ENCODE peak calls at places on chromosomes 13 and 19, in six cellular contexts. One of them, this sample, is unnamed.

GRCh38 chr19:29943615-29944014 is 1.6 kb downstream of the URI1 start:
- DNase-seq in SK-N-SH: no peak
- DNase-seq in HepG2: no peak
- DNase-seq in H1: no peak
- DNase-seq in K562: no peak
- DNase-seq in GM12878: no peak
- DNase-seq in this sample: no peak

GRCh38 chr13:42041017-42041683 is 7.3 kb upstream of the DGKH start:
- DNase-seq in SK-N-SH: peak; percentile 76
- DNase-seq in HepG2: no peak
- DNase-seq in H1: no peak
- DNase-seq in K562: peak; percentile 22
- DNase-seq in GM12878: peak; percentile 11
- DNase-seq in this sample: peak; percentile 46

GRCh38 chr13:50991624-50992610 is 82.3 kb downstream of the RNASEH2B start:
- DNase-seq in SK-N-SH: no peak
- DNase-seq in HepG2: no peak
- DNase-seq in H1: no peak
- DNase-seq in K562: no peak
- DNase-seq in GM12878: peak; percentile 23
- DNase-seq in this sample: peak; percentile 36

GRCh38 chr19:42066075-42066754 is 3.8 kb downstream of the GRIK5 start:
- DNase-seq in SK-N-SH: peak; percentile 97
- DNase-seq in HepG2: no peak
- DNase-seq in H1: peak; percentile 29
- DNase-seq in K562: peak; percentile 83
- DNase-seq in GM12878: no peak
- DNase-seq in this sample: no peak

GRCh38 chr13:29815336-29815735 is 35.1 kb downstream of the UBL3 start:
- DNase-seq in SK-N-SH: no peak
- DNase-seq in HepG2: no peak
- DNase-seq in H1: no peak
- DNase-seq in K562: no peak
- DNase-seq in GM12878: no peak
- DNase-seq in this sample: no peak

GRCh38 chr13:38981096-38981495 is 9.5 kb downstream of the STOML3 start:
- DNase-seq in SK-N-SH: no peak
- DNase-seq in HepG2: no peak
- DNase-seq in H1: no peak
- DNase-seq in K562: no peak
- DNase-seq in GM12878: no peak
- DNase-seq in this sample: no peak

GRCh38 chr13:109408596-109409382 is 377.6 kb downstream of the IRS2 start:
- DNase-seq in SK-N-SH: no peak
- DNase-seq in HepG2: no peak
- DNase-seq in H1: no peak
- DNase-seq in K562: no peak
- DNase-seq in GM12878: no peak
- DNase-seq in this sample: no peak

GRCh38 chr19:45526143-45526542 is 18.9 kb downstream of the VASP start:
- DNase-seq in SK-N-SH: peak; percentile 91
- DNase-seq in HepG2: peak; percentile 78
- DNase-seq in H1: peak; percentile 61
- DNase-seq in K562: peak; percentile 81
- DNase-seq in GM12878: no peak
- DNase-seq in this sample: no peak

GRCh38 chr19:46579286-46579944 is 21.7 kb upstream of the CALM3 start:
- DNase-seq in SK-N-SH: peak; percentile 64
- DNase-seq in HepG2: no peak
- DNase-seq in H1: no peak
- DNase-seq in K562: no peak
- DNase-seq in GM12878: no peak
- DNase-seq in this sample: no peak
- TF ChIP-seq CTCF in SK-N-SH: peak; percentile 53
- TF ChIP-seq CTCF in HepG2: no peak
- TF ChIP-seq CTCF in H1: peak; percentile 76
- TF ChIP-seq CTCF in K562: no peak
- TF ChIP-seq CTCF in GM12878: no peak
- TF ChIP-seq CTCF in this sample: peak; percentile 37

DNA sequence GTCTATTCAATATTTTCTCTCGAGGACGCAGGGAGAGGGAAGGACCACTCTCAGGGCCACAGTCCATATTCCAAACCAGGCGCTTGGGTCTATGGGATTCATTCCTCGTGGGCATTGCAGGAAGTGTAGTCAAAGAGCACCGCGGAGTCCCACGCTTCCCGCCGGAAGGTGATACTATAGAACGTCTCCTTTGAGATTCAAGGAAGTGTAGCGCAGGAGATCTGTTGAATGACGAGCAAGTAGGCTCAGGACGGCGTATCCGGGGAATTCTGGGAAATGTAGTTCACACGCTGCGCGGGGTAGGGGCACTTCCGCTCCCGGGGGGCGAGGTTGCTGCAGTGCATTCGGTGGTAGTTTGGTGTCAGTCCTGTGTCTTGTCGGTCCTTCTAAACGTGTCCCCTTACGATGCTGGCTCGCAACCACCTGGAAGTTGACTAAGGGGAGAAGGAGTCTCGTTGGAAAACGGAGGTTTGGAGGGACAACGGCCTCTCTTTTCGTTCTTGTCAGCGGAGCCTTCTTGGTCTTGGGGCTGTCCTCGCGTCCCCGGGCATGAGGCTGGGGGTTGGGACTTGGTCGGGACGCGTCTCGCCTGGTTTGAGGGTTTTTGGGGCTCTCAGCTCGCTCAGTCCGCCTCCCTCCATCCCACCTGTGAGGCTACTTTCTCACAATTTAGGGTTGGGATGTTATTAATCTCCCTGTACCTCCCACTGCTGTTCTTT is at the start of gene ZNF284:
- DNase-seq in SK-N-SH: peak; percentile 86
- DNase-seq in HepG2: peak; percentile 84
- DNase-seq in H1: peak; percentile 69
- DNase-seq in K562: peak; percentile 67
- DNase-seq in GM12878: peak; percentile 78
- DNase-seq in this sample: peak; percentile 93
- H3K27me3 ChIP-seq in SK-N-SH: no peaks in the 10 kb centered on the region
- H3K27me3 ChIP-seq in HepG2: no peaks in the 10 kb centered on the region
- H3K27me3 ChIP-seq in H1: peaks cover 5% of the 10 kb centered on the region
- H3K27me3 ChIP-seq in K562: no peaks in the 10 kb centered on the region
- H3K27me3 ChIP-seq in GM12878: no peaks in the 10 kb centered on the region
- H3K27me3 ChIP-seq in this sample: no peaks in the 10 kb centered on the region

GRCh38 chr19:2033115-2033824 is 17.8 kb upstream of the BTBD2 start:
- DNase-seq in SK-N-SH: no peak
- DNase-seq in HepG2: no peak
- DNase-seq in H1: no peak
- DNase-seq in K562: no peak
- DNase-seq in GM12878: no peak
- DNase-seq in this sample: no peak
- TF ChIP-seq GABPA in SK-N-SH: no peak
- TF ChIP-seq GABPA in HepG2: no peak
- TF ChIP-seq GABPA in H1: no peak
- TF ChIP-seq GABPA in K562: no peak
- TF ChIP-seq GABPA in GM12878: no peak
- TF ChIP-seq GABPA in this sample: no peak

GRCh38 chr19:54168174-54168917 is 4.6 kb downstream of the TMC4 start:
- DNase-seq in SK-N-SH: peak; percentile 97
- DNase-seq in HepG2: peak; percentile 71
- DNase-seq in H1: no peak
- DNase-seq in K562: peak; percentile 86
- DNase-seq in GM12878: no peak
- DNase-seq in this sample: peak; percentile 76
- TF ChIP-seq CTCF in SK-N-SH: peak; percentile 82
- TF ChIP-seq CTCF in HepG2: peak; percentile 88
- TF ChIP-seq CTCF in H1: peak; percentile 92
- TF ChIP-seq CTCF in K562: peak; percentile 94
- TF ChIP-seq CTCF in GM12878: peak; percentile 72
- TF ChIP-seq CTCF in this sample: peak; percentile 83

GRCh38 chr19:10416380-10417257 is 3.7 kb upstream of the PDE4A start:
- DNase-seq in SK-N-SH: peak; percentile 99
- DNase-seq in HepG2: peak; percentile 83
- DNase-seq in H1: peak; percentile 83
- DNase-seq in K562: peak; percentile 89
- DNase-seq in GM12878: peak; percentile 60
- DNase-seq in this sample: peak; percentile 95
- H3K27me3 ChIP-seq in SK-N-SH: peaks cover 37% of the 10 kb centered on the region
- H3K27me3 ChIP-seq in HepG2: peaks cover 16% of the 10 kb centered on the region
- H3K27me3 ChIP-seq in H1: peaks cover 62% of the 10 kb centered on the region
- H3K27me3 ChIP-seq in K562: no peaks in the 10 kb centered on the region
- H3K27me3 ChIP-seq in GM12878: peaks cover 16% of the 10 kb centered on the region
- H3K27me3 ChIP-seq in this sample: peaks cover 39% of the 10 kb centered on the region

DNA sequence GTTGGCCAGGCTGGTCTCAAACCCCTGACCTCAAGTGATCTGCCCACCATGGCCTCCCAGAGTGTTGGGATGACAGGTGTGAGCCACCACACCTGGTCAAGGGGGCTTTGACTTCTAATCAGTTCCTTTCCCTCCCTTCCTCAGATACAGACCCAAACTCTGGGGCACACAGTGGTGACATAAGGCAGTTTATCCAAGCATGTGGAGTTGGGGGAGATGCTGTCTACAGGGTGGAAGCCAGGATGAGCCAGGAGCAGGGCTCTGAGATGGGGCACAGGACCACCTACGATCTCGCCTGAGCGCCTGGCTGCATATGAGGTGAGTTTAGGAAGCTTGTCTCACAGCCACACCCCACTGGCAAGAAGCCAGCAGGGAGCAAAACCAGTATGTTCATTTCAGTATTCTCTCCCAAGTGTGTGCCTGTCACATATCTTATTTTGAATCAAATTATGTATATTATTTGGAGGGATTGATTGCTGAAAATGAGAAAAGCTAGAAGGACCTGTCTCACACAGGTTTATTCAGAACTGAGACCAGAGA is 67.7 kb downstream of the KCTD15 start:
- DNase-seq in SK-N-SH: no peak
- DNase-seq in HepG2: no peak
- DNase-seq in H1: no peak
- DNase-seq in K562: no peak
- DNase-seq in GM12878: no peak
- DNase-seq in this sample: no peak
- TF ChIP-seq GABPA in SK-N-SH: no peak
- TF ChIP-seq GABPA in HepG2: no peak
- TF ChIP-seq GABPA in H1: no peak
- TF ChIP-seq GABPA in K562: no peak
- TF ChIP-seq GABPA in GM12878: no peak
- TF ChIP-seq GABPA in this sample: no peak

DNA sequence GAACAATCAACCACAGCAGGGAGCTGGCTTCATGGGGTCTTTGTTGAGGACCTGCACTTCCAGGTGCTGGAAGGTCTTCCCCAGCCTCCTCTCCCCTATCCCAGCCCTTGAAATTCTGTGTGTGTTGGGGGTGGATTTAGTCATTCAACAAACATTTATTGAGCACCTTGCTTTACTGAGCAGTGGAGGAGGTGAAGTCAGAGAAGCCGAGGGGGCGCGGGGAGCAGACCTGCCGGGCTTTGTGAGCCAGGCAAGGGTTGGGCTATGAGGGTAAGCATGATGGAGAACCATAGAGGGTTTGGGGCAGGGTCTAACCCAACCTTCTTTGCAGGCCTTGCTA is 3.5 kb upstream of the C19orf85 start:
- DNase-seq in SK-N-SH: no peak
- DNase-seq in HepG2: no peak
- DNase-seq in H1: no peak
- DNase-seq in K562: no peak
- DNase-seq in GM12878: no peak
- DNase-seq in this sample: no peak
- TF ChIP-seq CTCF in SK-N-SH: no peak
- TF ChIP-seq CTCF in HepG2: no peak
- TF ChIP-seq CTCF in H1: no peak
- TF ChIP-seq CTCF in K562: no peak
- TF ChIP-seq CTCF in GM12878: no peak
- TF ChIP-seq CTCF in this sample: no peak

GRCh38 chr13:100811431-100811830 is 136.8 kb upstream of the TMTC4 start:
- DNase-seq in SK-N-SH: no peak
- DNase-seq in HepG2: no peak
- DNase-seq in H1: no peak
- DNase-seq in K562: no peak
- DNase-seq in GM12878: no peak
- DNase-seq in this sample: no peak
- H3K27me3 ChIP-seq in SK-N-SH: no peaks in the 10 kb centered on the region
- H3K27me3 ChIP-seq in HepG2: no peaks in the 10 kb centered on the region
- H3K27me3 ChIP-seq in H1: no peaks in the 10 kb centered on the region
- H3K27me3 ChIP-seq in K562: no peaks in the 10 kb centered on the region
- H3K27me3 ChIP-seq in GM12878: no peaks in the 10 kb centered on the region
- H3K27me3 ChIP-seq in this sample: peaks cover 6% of the 10 kb centered on the region

GRCh38 chr19:4585556-4585955 is 26.1 kb upstream of the SEMA6B start:
- DNase-seq in SK-N-SH: no peak
- DNase-seq in HepG2: no peak
- DNase-seq in H1: no peak
- DNase-seq in K562: no peak
- DNase-seq in GM12878: no peak
- DNase-seq in this sample: no peak

GRCh38 chr19:4582980-4583842 is 23.7 kb upstream of the SEMA6B start:
- DNase-seq in SK-N-SH: peak; percentile 50
- DNase-seq in HepG2: peak; percentile 78
- DNase-seq in H1: no peak
- DNase-seq in K562: no peak
- DNase-seq in GM12878: no peak
- DNase-seq in this sample: no peak

GRCh38 chr19:4583961-4584669 is 24.6 kb upstream of the SEMA6B start:
- DNase-seq in SK-N-SH: peak; percentile 87
- DNase-seq in HepG2: peak; percentile 97
- DNase-seq in H1: no peak
- DNase-seq in K562: peak; percentile 76
- DNase-seq in GM12878: no peak
- DNase-seq in this sample: no peak

GRCh38 chr19:4586245-4586644 is 26.8 kb upstream of the SEMA6B start:
- DNase-seq in SK-N-SH: no peak
- DNase-seq in HepG2: no peak
- DNase-seq in H1: no peak
- DNase-seq in K562: no peak
- DNase-seq in GM12878: no peak
- DNase-seq in this sample: no peak

DNA sequence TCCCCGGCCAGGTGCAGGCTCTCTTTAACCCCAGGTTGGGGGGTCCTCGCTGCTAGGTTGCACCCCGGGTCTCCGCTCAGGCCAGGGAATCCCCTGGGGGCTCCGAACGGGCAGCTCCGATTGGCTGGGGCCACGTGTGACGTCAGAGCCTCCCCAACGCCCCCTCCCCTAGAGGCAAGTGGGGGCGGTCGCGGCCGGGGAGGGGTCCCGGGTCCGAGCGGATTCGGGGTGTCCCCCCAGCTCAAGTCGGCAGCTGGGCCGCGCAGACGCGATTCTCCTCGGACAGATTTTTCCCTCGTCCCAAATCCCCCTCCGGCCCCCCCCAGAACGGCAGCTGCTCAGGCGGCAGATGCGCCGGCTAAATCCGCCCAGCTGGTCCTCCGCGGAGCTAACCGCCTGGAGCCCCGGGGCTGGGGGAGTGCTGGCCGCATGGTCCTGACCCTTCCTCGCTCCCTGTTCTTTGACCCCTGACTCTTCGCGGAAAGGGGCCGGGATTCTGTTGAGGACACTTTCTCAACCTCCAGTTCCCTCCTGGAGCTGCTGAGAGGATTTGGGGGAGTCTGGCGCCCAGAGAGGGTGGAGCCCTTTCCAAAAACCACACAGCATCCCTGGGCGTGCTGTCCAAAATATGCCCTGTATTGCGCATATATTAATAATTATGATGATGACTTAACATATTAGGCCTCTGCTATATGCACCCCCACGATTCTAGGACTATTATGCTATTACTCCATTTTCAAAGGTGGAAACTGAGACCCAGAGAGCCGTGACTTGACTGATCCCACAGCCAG is 25.4 kb upstream of the SEMA6B start:
- DNase-seq in SK-N-SH: peak; percentile 79
- DNase-seq in HepG2: no peak
- DNase-seq in H1: no peak
- DNase-seq in K562: peak; percentile 55
- DNase-seq in GM12878: no peak
- DNase-seq in this sample: no peak
- TF ChIP-seq GABPA in SK-N-SH: no peak
- TF ChIP-seq GABPA in HepG2: no peak
- TF ChIP-seq GABPA in H1: no peak
- TF ChIP-seq GABPA in K562: no peak
- TF ChIP-seq GABPA in GM12878: no peak
- TF ChIP-seq GABPA in this sample: no peak

GRCh38 chr13:33617055-33617454 is 200.9 kb upstream of the RFC3 start:
- DNase-seq in SK-N-SH: no peak
- DNase-seq in HepG2: no peak
- DNase-seq in H1: no peak
- DNase-seq in K562: no peak
- DNase-seq in GM12878: no peak
- DNase-seq in this sample: no peak
- TF ChIP-seq CTCF in SK-N-SH: no peak
- TF ChIP-seq CTCF in HepG2: no peak
- TF ChIP-seq CTCF in H1: no peak
- TF ChIP-seq CTCF in K562: no peak
- TF ChIP-seq CTCF in GM12878: no peak
- TF ChIP-seq CTCF in this sample: no peak

This sample was measured in HL-60.